ENCODE peak calls at places on chromosomes 3 and 15, in nine cellular contexts. Q is stomach, Z is heart left ventricle, A is Peyer's patch, J is uterus, N is breast epithelium, T is tibial nerve, L is ovary, R is HCT116. V is an unnamed sample.

GRCh38 chr3:123936400-123936799 is 24.6 kb downstream of the CCDC14 start:
- DNase-seq in Q (no peak), Z (no peak), A (no peak), J (no peak), N (no peak), T (no peak), L (no peak), R (no peak), V (no peak)

GRCh38 chr3:109922898-109923297 is 585.6 kb upstream of the DPPA4 start:
- DNase-seq in Q (no peak), Z (no peak), A (no peak), J (no peak), N (no peak), T (no peak), L (no peak), R (no peak), V (no peak)

GRCh38 chr3:177237206-177237605 is 39.9 kb upstream of the TBL1XR1 start:
- DNase-seq in Q (no peak), Z (no peak), A (no peak), J (no peak), N (no peak), T (no peak), L (no peak), R (no peak), V (no peak)

GRCh38 chr3:144265527-144266100 is 294.0 kb downstream of the DIPK2A start:
- DNase-seq in Q (no peak), Z (no peak), A (no peak), J (no peak), N (no peak), T (no peak), L (no peak), R (no peak), V (no peak)

GRCh38 chr3:146145642-146146041 is 15.3 kb downstream of the PLOD2 start:
- DNase-seq in Q (no peak), Z (no peak), A (no peak), J (no peak), N (no peak), T (no peak), L (no peak), R (no peak), V (no peak)

GRCh38 chr3:152302521-152303021 is 33.8 kb downstream of the MBNL1 start:
- DNase-seq in Q (no peak), Z (peak; percentile 74), A (no peak), J (peak; percentile 78), N (no peak), T (no peak), L (peak; percentile 87), R (no peak), V (peak; percentile 60)

GRCh38 chr3:56347219-56347871 is 120.9 kb downstream of the ERC2 start:
- DNase-seq in Q (peak; percentile 45), Z (no peak), A (no peak), J (no peak), N (no peak), T (no peak), L (no peak), R (no peak), V (peak; percentile 49)

GRCh38 chr15:33963831-33964664 is 4.2 kb upstream of the CHRM5 start:
- DNase-seq in Q (no peak), Z (no peak), A (no peak), J (no peak), N (no peak), T (no peak), L (no peak), R (peak; percentile 12), V (no peak)

GRCh38 chr15:80937718-80938117 is 51.9 kb downstream of the MESD start:
- DNase-seq in Q (no peak), Z (no peak), A (no peak), J (no peak), N (no peak), T (no peak), L (no peak), R (no peak), V (no peak)

GRCh38 chr3:132723551-132723950 is 1.3 kb upstream of the NPHP3 start:
- DNase-seq in Q (no peak), Z (no peak), A (no peak), J (no peak), N (no peak), T (no peak), L (no peak), R (no peak), V (no peak)

GRCh38 chr15:66234798-66235197 is 18.8 kb downstream of the MEGF11 start:
- DNase-seq in Q (no peak), Z (no peak), A (no peak), J (no peak), N (no peak), T (no peak), L (no peak), R (no peak), V (no peak)

GRCh38 chr3:142175478-142175877 is 26.1 kb upstream of the TFDP2 start:
- DNase-seq in Q (no peak), Z (no peak), A (no peak), J (no peak), N (no peak), T (no peak), L (no peak), R (no peak), V (no peak)
- H3K4me3 ChIP-seq in Q (no peak overlapping the region), Z (no peak overlapping the region), A (no peak overlapping the region), J (no peak overlapping the region), N (no peak overlapping the region), T (no peak overlapping the region), L (no peak overlapping the region), R (no peak overlapping the region), V (no peak overlapping the region)

DNA sequence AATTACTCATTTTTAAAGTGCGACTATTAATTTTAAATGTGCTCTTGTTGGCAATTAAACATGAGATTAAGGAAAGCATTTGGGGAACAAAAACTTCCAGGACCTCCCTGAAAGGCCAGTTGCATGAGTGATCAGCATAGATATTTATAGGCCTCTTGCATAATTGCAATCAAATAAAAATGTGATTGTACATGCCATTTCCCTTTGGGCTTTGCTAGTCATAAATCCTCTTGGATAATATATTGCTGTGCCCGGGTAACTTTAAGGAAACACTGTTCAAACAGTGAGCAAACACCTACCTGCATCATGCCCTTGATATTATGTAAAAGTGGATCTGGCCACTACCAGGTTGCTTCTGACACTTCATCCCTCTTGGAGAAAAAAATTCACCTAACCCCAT is 239.1 kb downstream of the MCTP2 start:
- DNase-seq in Q (no peak), Z (no peak), A (no peak), J (no peak), N (no peak), T (no peak), L (no peak), R (no peak), V (no peak)
- TF ChIP-seq POLR2A in Q (no peak), Z (no peak), A (no peak), J (no peak), N (no peak), T (no peak), L (no peak), R (no peak), V (no peak)

GRCh38 chr3:172816281-172816680 is 65.8 kb downstream of the ECT2 start:
- DNase-seq in Q (no peak), Z (no peak), A (no peak), J (no peak), N (no peak), T (no peak), L (no peak), R (no peak), V (no peak)

GRCh38 chr3:172815857-172816256 is 65.3 kb downstream of the ECT2 start:
- DNase-seq in Q (no peak), Z (no peak), A (no peak), J (no peak), N (no peak), T (no peak), L (no peak), R (no peak), V (no peak)

GRCh38 chr3:172808969-172809546 is 58.5 kb downstream of the ECT2 start:
- DNase-seq in Q (no peak), Z (no peak), A (no peak), J (no peak), N (no peak), T (no peak), L (no peak), R (peak; percentile 21), V (no peak)

GRCh38 chr3:172813462-172813861 is 62.9 kb downstream of the ECT2 start:
- DNase-seq in Q (no peak), Z (no peak), A (no peak), J (no peak), N (no peak), T (no peak), L (no peak), R (no peak), V (no peak)

DNA sequence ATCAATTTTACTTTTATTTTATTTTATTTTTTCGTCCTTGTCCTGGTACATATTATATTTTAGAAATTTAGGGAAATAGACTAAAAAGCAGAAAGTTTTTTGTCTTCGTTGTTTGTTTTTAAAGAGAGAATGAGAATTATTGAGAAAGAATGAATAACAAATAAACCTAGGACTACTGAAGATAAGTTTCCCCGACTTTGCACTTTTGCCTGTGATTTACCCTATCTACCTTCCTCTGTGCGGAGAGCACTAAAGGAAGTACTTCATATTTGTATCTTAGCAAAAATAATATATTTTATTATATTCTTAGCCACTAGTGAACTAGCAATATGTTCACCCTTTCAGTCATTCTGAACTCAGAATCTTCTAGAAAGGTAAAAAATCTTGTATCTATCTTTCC is 60.6 kb downstream of the ECT2 start:
- DNase-seq in Q (no peak), Z (no peak), A (no peak), J (no peak), N (no peak), T (no peak), L (no peak), R (no peak), V (no peak)
- H3K36me3 ChIP-seq in Q (peaks cover 27% of the 10 kb centered on the region), Z (no peaks in the 10 kb centered on the region), A (no peaks in the 10 kb centered on the region), J (no peaks in the 10 kb centered on the region), N (no peaks in the 10 kb centered on the region), T (no peaks in the 10 kb centered on the region), L (no peaks in the 10 kb centered on the region), R (peaks cover 31% of the 10 kb centered on the region), V (no peaks in the 10 kb centered on the region)

GRCh38 chr3:186094696-186095095 is 14.2 kb downstream of the ETV5 start:
- DNase-seq in Q (no peak), Z (no peak), A (no peak), J (no peak), N (no peak), T (no peak), L (no peak), R (no peak), V (no peak)
- H3K4me3 ChIP-seq in Q (no peak overlapping the region), Z (no peak overlapping the region), A (no peak overlapping the region), J (no peak overlapping the region), N (no peak overlapping the region), T (no peak overlapping the region), L (no peak overlapping the region), R (no peak overlapping the region), V (no peak overlapping the region)

GRCh38 chr3:196624008-196624790 is 15.3 kb upstream of the NRROS start:
- DNase-seq in Q (no peak), Z (no peak), A (no peak), J (no peak), N (no peak), T (no peak), L (no peak), R (no peak), V (no peak)
- TF ChIP-seq POLR2A in Q (no peak), Z (no peak), A (no peak), J (no peak), N (no peak), T (peak; percentile 30), L (no peak), R (no peak), V (no peak)